ENCODE peak calls at places on chromosomes 5 and 9, in six cellular contexts. One of them, this sample, is unnamed.

GRCh38 chr5:156595132-156595787 is 254.8 kb upstream of the PPP1R2B start:
- DNase-seq in HT1080: no peak
- DNase-seq in IMR-90: no peak
- DNase-seq in T-helper 2 cell: no peak
- DNase-seq in AG20443: no peak
- DNase-seq in foreskin fibroblast: no peak
- DNase-seq in this sample: peak

GRCh38 chr5:173720341-173721258 is 104.2 kb upstream of the BOD1 start:
- DNase-seq in foreskin fibroblast: no peak
- DNase-seq in IMR-90: no peak
- DNase-seq in T-helper 2 cell: no peak
- DNase-seq in AG20443: no peak
- DNase-seq in HT1080: no peak
- DNase-seq in this sample: no peak

GRCh38 chr9:92324889-92325268 is 271 bp downstream of the NOL8 start:
- DNase-seq in AG20443: no peak
- DNase-seq in IMR-90: no peak
- DNase-seq in T-helper 2 cell: no peak
- DNase-seq in HT1080: no peak
- DNase-seq in foreskin fibroblast: peak
- DNase-seq in this sample: peak

GRCh38 chr9:116087751-116088194 is 65.8 kb upstream of the PAPPA start:
- DNase-seq in T-helper 2 cell: no peak
- DNase-seq in HT1080: peak
- DNase-seq in IMR-90: peak
- DNase-seq in AG20443: peak
- DNase-seq in foreskin fibroblast: peak
- DNase-seq in this sample: peak

GRCh38 chr5:179307006-179307800 is 38.1 kb downstream of the ADAMTS2 start:
- DNase-seq in foreskin fibroblast: no peak
- DNase-seq in AG20443: peak
- DNase-seq in IMR-90: peak
- DNase-seq in HT1080: no peak
- DNase-seq in T-helper 2 cell: no peak
- DNase-seq in this sample: peak

GRCh38 chr9:99967457-99967856 is 61.0 kb downstream of the STX17 start:
- DNase-seq in foreskin fibroblast: no peak
- DNase-seq in T-helper 2 cell: no peak
- DNase-seq in HT1080: no peak
- DNase-seq in IMR-90: no peak
- DNase-seq in AG20443: no peak
- DNase-seq in this sample: no peak

GRCh38 chr9:82443312-82443711 is 454.7 kb downstream of the SPATA31D1 start:
- DNase-seq in foreskin fibroblast: no peak
- DNase-seq in AG20443: no peak
- DNase-seq in T-helper 2 cell: no peak
- DNase-seq in HT1080: no peak
- DNase-seq in IMR-90: no peak
- DNase-seq in this sample: no peak

GRCh38 chr5:82221020-82221419 is 57.1 kb downstream of the RPS23 start:
- DNase-seq in IMR-90: no peak
- DNase-seq in AG20443: no peak
- DNase-seq in HT1080: no peak
- DNase-seq in T-helper 2 cell: no peak
- DNase-seq in foreskin fibroblast: no peak
- DNase-seq in this sample: no peak

GRCh38 chr5:683619-684481 is 9.3 kb downstream of the TPPP start:
- DNase-seq in IMR-90: no peak
- DNase-seq in AG20443: no peak
- DNase-seq in T-helper 2 cell: no peak
- DNase-seq in HT1080: no peak
- DNase-seq in foreskin fibroblast: no peak
- DNase-seq in this sample: no peak

GRCh38 chr5:172791291-172791690 is 20.3 kb upstream of the DUSP1 start:
- DNase-seq in T-helper 2 cell: no peak
- DNase-seq in AG20443: peak
- DNase-seq in HT1080: no peak
- DNase-seq in IMR-90: no peak
- DNase-seq in foreskin fibroblast: no peak
- DNase-seq in this sample: peak

GRCh38 chr5:107424461-107424860 is 246.3 kb downstream of the EFNA5 start:
- DNase-seq in foreskin fibroblast: peak
- DNase-seq in AG20443: no peak
- DNase-seq in IMR-90: no peak
- DNase-seq in T-helper 2 cell: no peak
- DNase-seq in HT1080: no peak
- DNase-seq in this sample: peak

GRCh38 chr5:154757647-154758406 is 2.6 kb downstream of the LARP1 start:
- DNase-seq in IMR-90: peak
- DNase-seq in AG20443: no peak
- DNase-seq in T-helper 2 cell: no peak
- DNase-seq in HT1080: peak
- DNase-seq in foreskin fibroblast: no peak
- DNase-seq in this sample: peak

GRCh38 chr9:112332272-112332671 is 1.1 kb downstream of the PTBP3 start:
- DNase-seq in HT1080: no peak
- DNase-seq in T-helper 2 cell: no peak
- DNase-seq in foreskin fibroblast: no peak
- DNase-seq in AG20443: no peak
- DNase-seq in IMR-90: no peak
- DNase-seq in this sample: peak

GRCh38 chr9:99211746-99212145 is 10.0 kb downstream of the ALG2 start:
- DNase-seq in AG20443: no peak
- DNase-seq in HT1080: no peak
- DNase-seq in foreskin fibroblast: no peak
- DNase-seq in IMR-90: no peak
- DNase-seq in T-helper 2 cell: no peak
- DNase-seq in this sample: no peak

GRCh38 chr9:78363221-78363620 is 66.3 kb downstream of the PSAT1 start:
- DNase-seq in IMR-90: peak
- DNase-seq in AG20443: peak
- DNase-seq in HT1080: peak
- DNase-seq in foreskin fibroblast: peak
- DNase-seq in T-helper 2 cell: no peak
- DNase-seq in this sample: peak

GRCh38 chr5:54272746-54273145 is 37.6 kb downstream of the ARL15 start:
- DNase-seq in AG20443: no peak
- DNase-seq in T-helper 2 cell: no peak
- DNase-seq in foreskin fibroblast: no peak
- DNase-seq in IMR-90: no peak
- DNase-seq in HT1080: no peak
- DNase-seq in this sample: no peak

GRCh38 chr5:32851774-32852173 is 140.7 kb downstream of the NPR3 start:
- DNase-seq in T-helper 2 cell: no peak
- DNase-seq in IMR-90: no peak
- DNase-seq in AG20443: no peak
- DNase-seq in foreskin fibroblast: no peak
- DNase-seq in HT1080: no peak
- DNase-seq in this sample: no peak

This sample was measured in GM23248.